ENCODE peak calls at places on chromosomes 5 and 9, in five cellular contexts. F, H, Y, N and P are unnamed samples.

GRCh38 chr5:179089502-179089901 is 29.3 kb downstream of the ZNF354C start:
- DNase-seq in F (no peak), H (no peak), Y (no peak), N (no peak), P (no peak)

GRCh38 chr9:119026120-119026519 is 343.1 kb downstream of the BRINP1 start:
- DNase-seq in F (no peak), H (peak), Y (no peak), N (no peak), P (peak)

GRCh38 chr9:81427870-81428269 is 261.5 kb downstream of the TLE1 start:
- DNase-seq in F (no peak), H (no peak), Y (no peak), N (no peak), P (no peak)

GRCh38 chr9:125635888-125636287 is 71.1 kb downstream of the MAPKAP1 start:
- DNase-seq in F (no peak), H (no peak), Y (no peak), N (no peak), P (no peak)

GRCh38 chr5:61256474-61256873 is 75.6 kb upstream of the ZSWIM6 start:
- DNase-seq in F (peak), H (peak), Y (no peak), N (no peak), P (peak)

GRCh38 chr5:122401991-122402710 is 90.1 kb downstream of the SNCAIP start:
- DNase-seq in F (no peak), H (no peak), Y (peak), N (no peak), P (peak)

GRCh38 chr5:130868186-130868821 is 296.8 kb downstream of the HINT1 start:
- DNase-seq in F (peak), H (no peak), Y (peak), N (peak), P (no peak)

GRCh38 chr5:35149041-35149440 is 81.2 kb downstream of the PRLR start:
- DNase-seq in F (no peak), H (no peak), Y (no peak), N (no peak), P (no peak)

GRCh38 chr5:153523831-153524230 is 33.4 kb downstream of the GRIA1 start:
- DNase-seq in F (peak), H (peak), Y (peak), N (peak), P (peak)

GRCh38 chr9:125261501-125262216 is at the start of gene GAPVD1:
- DNase-seq in F (peak), H (peak), Y (peak), N (peak), P (peak)

GRCh38 chr9:99787552-99787951 is 34.1 kb upstream of the NR4A3 start:
- DNase-seq in F (no peak), H (no peak), Y (no peak), N (no peak), P (no peak)

GRCh38 chr9:78131969-78132687 is 100.5 kb upstream of the GNAQ start:
- DNase-seq in F (no peak), H (peak), Y (peak), N (no peak), P (peak)

GRCh38 chr5:179319741-179320281 is 25.4 kb downstream of the ADAMTS2 start:
- DNase-seq in F (peak), H (peak), Y (no peak), N (no peak), P (no peak)

GRCh38 chr9:124078641-124079040 is 67.1 kb downstream of the LHX2 start:
- DNase-seq in F (peak), H (peak), Y (peak), N (peak), P (peak)

GRCh38 chr5:28344803-28345433 is 1306.5 kb upstream of the CDH9 start:
- DNase-seq in F (peak), H (no peak), Y (peak), N (peak), P (peak)

GRCh38 chr5:54601393-54601792 is 83.8 kb downstream of the SNX18 start:
- DNase-seq in F (no peak), H (no peak), Y (no peak), N (no peak), P (no peak)

GRCh38 chr5:73256012-73256411 is 83.0 kb downstream of the TMEM174 start:
- DNase-seq in F (no peak), H (no peak), Y (no peak), N (no peak), P (no peak)

GRCh38 chr5:36054646-36055045 is 12.0 kb downstream of the UGT3A2 start:
- DNase-seq in F (no peak), H (no peak), Y (no peak), N (no peak), P (no peak)

GRCh38 chr9:83511051-83511450 is 27.1 kb downstream of the FRMD3 start:
- DNase-seq in F (peak), H (peak), Y (peak), N (no peak), P (peak)

GRCh38 chr9:72363908-72364678 is 915 bp downstream of the ZFAND5 start:
- DNase-seq in F (peak), H (peak), Y (peak), N (no peak), P (peak)

GRCh38 chr5:1060535-1060981 is 51.3 kb downstream of the SLC12A7 start:
- DNase-seq in F (no peak), H (no peak), Y (no peak), N (no peak), P (no peak)

GRCh38 chr5:176817864-176818377 is 7.6 kb downstream of the UNC5A start:
- DNase-seq in F (peak), H (peak), Y (peak), N (no peak), P (no peak)

GRCh38 chr5:9498541-9499497 is 47.1 kb downstream of the SEMA5A start:
- DNase-seq in F (peak), H (peak), Y (peak), N (no peak), P (peak)
- TF ChIP-seq CTCF in F (peak), H (peak), Y (peak), N (peak), P (peak)

GRCh38 chr5:79535477-79536192 is 21.7 kb upstream of the HOMER1 start:
- DNase-seq in F (no peak), H (no peak), Y (peak), N (no peak), P (peak)
- TF ChIP-seq CTCF in F (peak), H (no peak), Y (peak), N (no peak), P (peak)

GRCh38 chr9:1966725-1967366 is 48.3 kb upstream of the SMARCA2 start:
- DNase-seq in F (no peak), H (no peak), Y (no peak), N (no peak), P (no peak)
- TF ChIP-seq CTCF in F (no peak), H (no peak), Y (no peak), N (no peak), P (no peak)

GRCh38 chr5:40676643-40677333 is 2.9 kb upstream of the PTGER4 start:
- DNase-seq in F (peak), H (peak), Y (peak), N (peak), P (peak)
- TF ChIP-seq CTCF in F (no peak), H (no peak), Y (no peak), N (no peak), P (no peak)

GRCh38 chr9:133996531-133997520 is 4.7 kb upstream of the VAV2 start:
- DNase-seq in F (peak), H (peak), Y (no peak), N (no peak), P (no peak)

GRCh38 chr9:133993635-133994253 is 1.6 kb upstream of the VAV2 start:
- DNase-seq in F (no peak), H (no peak), Y (no peak), N (no peak), P (no peak)

GRCh38 chr9:133992780-133993634 is 883 bp upstream of the VAV2 start:
- DNase-seq in F (peak), H (peak), Y (peak), N (peak), P (peak)

GRCh38 chr9:133994359-133995011 is 2.4 kb upstream of the VAV2 start:
- DNase-seq in F (peak), H (peak), Y (peak), N (no peak), P (peak)

DNA sequence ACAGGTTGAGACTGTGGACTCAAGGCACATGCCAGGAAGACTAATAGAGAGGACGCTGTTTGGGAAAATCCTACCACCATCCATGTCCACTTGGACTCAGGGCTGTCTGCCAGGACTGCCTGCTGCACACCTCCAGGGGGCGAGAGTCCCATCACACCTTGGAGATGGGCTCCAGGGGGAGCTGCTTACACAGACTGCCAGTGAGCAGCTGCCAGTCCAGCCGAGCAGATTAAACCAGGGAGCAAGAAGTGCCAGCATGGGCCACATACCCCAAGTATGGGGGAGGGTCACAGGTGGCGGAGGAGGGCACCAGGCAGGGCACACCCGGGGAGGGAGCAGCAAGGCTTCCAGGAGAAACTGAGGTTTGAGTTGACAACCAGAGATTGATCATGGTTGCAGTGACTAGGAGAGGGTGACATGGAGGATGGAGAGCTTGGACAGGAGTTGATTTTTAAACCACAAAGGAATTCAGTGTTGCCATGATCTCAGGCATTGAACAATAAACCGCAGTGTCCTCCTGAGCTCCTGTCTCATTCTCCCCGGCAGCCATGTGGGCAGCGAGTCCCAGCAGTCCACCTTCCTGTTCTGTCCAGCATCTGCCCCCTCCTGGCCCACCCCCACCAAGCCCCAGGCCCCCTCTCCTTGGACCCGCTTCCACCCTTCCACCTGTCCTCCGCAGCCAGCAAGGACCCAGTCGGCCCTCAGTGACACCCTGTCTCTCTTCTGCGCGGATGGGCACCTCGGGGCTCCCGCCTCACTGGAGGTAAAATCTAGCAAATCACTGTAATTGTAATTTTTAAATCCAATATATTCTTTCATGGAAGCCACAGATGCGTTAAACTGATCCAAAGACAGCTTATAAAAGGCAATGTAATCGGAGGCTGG is 3.1 kb upstream of the VAV2 start:
- DNase-seq in F (no peak), H (peak), Y (peak), N (no peak), P (peak)
- TF ChIP-seq CTCF in F (peak), H (no peak), Y (peak), N (no peak), P (peak)

GRCh38 chr5:132867046-132867451 is 607 bp downstream of the UQCRQ start:
- DNase-seq in F (no peak), H (no peak), Y (no peak), N (no peak), P (no peak)
- TF ChIP-seq CTCF in F (no peak), H (no peak), Y (no peak), N (no peak), P (no peak)

GRCh38 chr5:152505442-152506042 is 100.5 kb upstream of the NMUR2 start:
- DNase-seq in F (peak), H (peak), Y (peak), N (peak), P (peak)
- TF ChIP-seq CTCF in F (peak), H (peak), Y (peak), N (peak), P (peak)

DNA sequence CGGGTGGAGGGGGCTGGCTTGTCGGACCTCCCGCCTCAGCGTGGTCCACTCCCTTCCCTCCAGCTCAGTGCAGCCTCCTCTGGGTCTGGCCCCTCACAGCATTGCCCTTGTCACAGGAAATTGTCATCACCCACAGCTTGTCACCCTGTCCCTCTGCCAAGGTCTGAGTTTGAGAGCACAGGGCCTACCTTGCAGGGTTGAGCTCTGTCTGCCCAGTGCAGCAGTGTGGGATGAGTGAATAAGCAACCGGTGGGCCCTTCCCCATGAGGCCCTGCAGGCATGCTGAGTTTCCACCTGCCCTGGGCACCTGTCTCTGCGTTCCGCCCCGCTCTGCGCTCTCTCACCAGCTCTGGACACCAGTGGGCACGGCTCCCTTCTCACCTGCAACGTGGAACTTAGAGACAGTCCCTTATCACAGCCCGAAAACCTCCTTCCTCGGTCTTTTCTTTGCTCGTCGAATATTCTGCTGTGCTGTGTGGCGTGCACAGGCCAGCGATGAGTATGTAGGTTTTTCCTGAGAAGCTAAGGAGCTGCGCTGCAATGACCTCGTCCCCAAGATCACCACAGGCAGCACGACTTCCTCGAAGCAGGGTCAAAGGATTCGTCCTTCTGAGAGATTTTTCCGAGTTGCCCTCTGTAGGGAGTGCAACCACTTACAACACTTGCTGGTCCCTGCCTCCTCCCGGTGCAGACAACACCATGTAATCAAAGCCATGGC is 26.9 kb upstream of the NOTCH1 start:
- DNase-seq in F (no peak), H (no peak), Y (no peak), N (no peak), P (no peak)
- TF ChIP-seq CTCF in F (no peak), H (no peak), Y (no peak), N (no peak), P (no peak)

DNA sequence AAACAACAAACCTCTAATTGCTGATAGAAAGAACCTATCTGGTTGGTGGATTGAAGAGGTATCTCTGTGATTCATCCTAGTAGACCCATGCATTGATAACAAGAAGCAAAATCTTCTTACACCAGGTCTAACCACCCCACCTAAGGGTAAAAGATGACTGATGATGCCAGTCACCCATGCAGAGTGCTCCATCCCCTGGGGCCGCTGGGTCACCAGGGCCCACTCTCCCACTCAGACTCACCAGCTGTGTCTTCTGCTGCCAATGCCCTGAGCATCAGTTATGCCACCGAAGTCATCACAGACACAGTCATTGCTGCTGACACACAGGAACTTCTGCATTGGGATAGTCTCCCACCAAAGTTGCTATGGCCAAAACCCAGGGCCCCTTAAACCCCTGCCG is 44.7 kb upstream of the ERCC6L2 start:
- DNase-seq in F (no peak), H (no peak), Y (no peak), N (no peak), P (no peak)
- TF ChIP-seq CTCF in F (no peak), H (no peak), Y (no peak), N (no peak), P (no peak)